ENCODE peak calls at places on chromosomes 13 and 19, in five cellular contexts. Q, J, M, W and K are unnamed samples.

GRCh38 chr13:93655132-93655531 is 428.5 kb downstream of the GPC6 start:
- DNase-seq in Q (no peak), J (no peak), M (no peak), W (no peak), K (no peak)

GRCh38 chr13:98959299-98959698 is 18.6 kb downstream of the DOCK9 start:
- DNase-seq in Q (no peak), J (no peak), M (no peak), W (no peak), K (no peak)

GRCh38 chr19:16562608-16563025 is 9.6 kb downstream of the SLC35E1 start:
- DNase-seq in Q (no peak), J (no peak), M (no peak), W (no peak), K (no peak)

GRCh38 chr19:4472174-4472974 is at the start of gene HDGFL2:
- DNase-seq in Q (peak; percentile 18), J (no peak), M (no peak), W (no peak), K (peak; percentile 71)

GRCh38 chr19:53076984-53077383 is 26.2 kb downstream of the ZNF160 start:
- DNase-seq in Q (peak; percentile 33), J (no peak), M (no peak), W (peak; percentile 25), K (no peak)

GRCh38 chr19:38073806-38074685 is 150.0 kb downstream of the DPF1 start:
- DNase-seq in Q (no peak), J (no peak), M (no peak), W (no peak), K (no peak)

GRCh38 chr19:15748239-15748638 is 10.5 kb downstream of the OR10H3 start:
- DNase-seq in Q (no peak), J (no peak), M (no peak), W (no peak), K (no peak)

GRCh38 chr19:1907563-1908363 is 2.6 kb downstream of the ADAT3 start:
- DNase-seq in Q (no peak), J (no peak), M (peak; percentile 52), W (no peak), K (no peak)

GRCh38 chr13:33487575-33488243 is 202.2 kb upstream of the STARD13 start:
- DNase-seq in Q (no peak), J (no peak), M (no peak), W (peak; percentile 12), K (no peak)

GRCh38 chr13:52345048-52345447 is 60.9 kb downstream of the THSD1 start:
- DNase-seq in Q (no peak), J (no peak), M (no peak), W (no peak), K (no peak)

GRCh38 chr13:64723735-64724134 is 2506.4 kb downstream of the PCDH9 start:
- DNase-seq in Q (no peak), J (no peak), M (no peak), W (no peak), K (no peak)

GRCh38 chr13:95234242-95234641 is 67.0 kb downstream of the ABCC4 start:
- DNase-seq in Q (no peak), J (no peak), M (no peak), W (peak; percentile 62), K (no peak)

GRCh38 chr13:46149272-46150133 is 32.5 kb downstream of the LCP1 start:
- DNase-seq in Q (no peak), J (no peak), M (no peak), W (no peak), K (no peak)

GRCh38 chr19:16247353-16248182 is 49.9 kb downstream of the AP1M1 start:
- DNase-seq in Q (peak; percentile 89), J (peak; percentile 25), M (peak; percentile 73), W (peak; percentile 85), K (peak; percentile 93)

GRCh38 chr19:33404916-33405315 is 31.4 kb downstream of the CEBPG start:
- DNase-seq in Q (no peak), J (no peak), M (no peak), W (no peak), K (peak; percentile 56)

GRCh38 chr19:47020992-47021496 is 1.4 kb downstream of the NPAS1 start:
- DNase-seq in Q (no peak), J (no peak), M (no peak), W (no peak), K (no peak)

GRCh38 chr13:100363874-100364273 is 224.7 kb downstream of the GGACT start:
- DNase-seq in Q (no peak), J (no peak), M (no peak), W (no peak), K (no peak)

GRCh38 chr13:100694722-100695644 is 20.4 kb upstream of the TMTC4 start:
- DNase-seq in Q (no peak), J (no peak), M (no peak), W (no peak), K (no peak)

GRCh38 chr19:5480427-5480836 is 25.2 kb downstream of the ZNRF4 start:
- DNase-seq in Q (peak; percentile 22), J (no peak), M (no peak), W (peak; percentile 42), K (no peak)

GRCh38 chr13:24254151-24254810 is 55.1 kb upstream of the C1QTNF9 start:
- DNase-seq in Q (no peak), J (no peak), M (no peak), W (no peak), K (no peak)

GRCh38 chr13:98214008-98214643 is 37.1 kb upstream of the RNF113B start:
- DNase-seq in Q (no peak), J (no peak), M (no peak), W (no peak), K (no peak)

GRCh38 chr19:50486823-50487515 is 10.3 kb upstream of the GARIN5A start:
- DNase-seq in Q (peak; percentile 66), J (no peak), M (no peak), W (peak; percentile 60), K (no peak)

GRCh38 chr19:46975918-46976782 is 43.5 kb upstream of the NPAS1 start:
- DNase-seq in Q (peak; percentile 98), J (no peak), M (peak; percentile 92), W (no peak), K (peak; percentile 97)

GRCh38 chr13:77330009-77330471 is 3.1 kb upstream of the MYCBP2 start:
- DNase-seq in Q (no peak), J (no peak), M (no peak), W (peak; percentile 69), K (no peak)

GRCh38 chr19:52237771-52238400 is 31.5 kb upstream of the ZNF766 start:
- DNase-seq in Q (peak; percentile 33), J (no peak), M (peak; percentile 46), W (peak; percentile 68), K (no peak)

GRCh38 chr19:40585677-40586422 is 9.2 kb downstream of the SHKBP1 start:
- DNase-seq in Q (no peak), J (no peak), M (no peak), W (no peak), K (no peak)

GRCh38 chr13:45149964-45150363 is 29.7 kb downstream of the GTF2F2 start:
- DNase-seq in Q (no peak), J (no peak), M (no peak), W (no peak), K (no peak)

GRCh38 chr19:42270346-42271044 is 1.4 kb downstream of the CIC start:
- DNase-seq in Q (peak; percentile 56), J (no peak), M (peak; percentile 88), W (peak; percentile 37), K (peak; percentile 82)

GRCh38 chr13:98492335-98493034 is 84.4 kb downstream of the STK24 start:
- DNase-seq in Q (no peak), J (no peak), M (no peak), W (no peak), K (no peak)

GRCh38 chr13:110109910-110110309 is 197.0 kb downstream of the COL4A1 start:
- DNase-seq in Q (peak; percentile 87), J (no peak), M (no peak), W (no peak), K (no peak)

GRCh38 chr19:53659292-53659691 is 27.5 kb downstream of the DPRX start:
- DNase-seq in Q (no peak), J (no peak), M (peak; percentile 31), W (no peak), K (no peak)

GRCh38 chr13:27954406-27954851 is 14.7 kb downstream of the CDX2 start:
- DNase-seq in Q (no peak), J (no peak), M (no peak), W (no peak), K (no peak)

DNA sequence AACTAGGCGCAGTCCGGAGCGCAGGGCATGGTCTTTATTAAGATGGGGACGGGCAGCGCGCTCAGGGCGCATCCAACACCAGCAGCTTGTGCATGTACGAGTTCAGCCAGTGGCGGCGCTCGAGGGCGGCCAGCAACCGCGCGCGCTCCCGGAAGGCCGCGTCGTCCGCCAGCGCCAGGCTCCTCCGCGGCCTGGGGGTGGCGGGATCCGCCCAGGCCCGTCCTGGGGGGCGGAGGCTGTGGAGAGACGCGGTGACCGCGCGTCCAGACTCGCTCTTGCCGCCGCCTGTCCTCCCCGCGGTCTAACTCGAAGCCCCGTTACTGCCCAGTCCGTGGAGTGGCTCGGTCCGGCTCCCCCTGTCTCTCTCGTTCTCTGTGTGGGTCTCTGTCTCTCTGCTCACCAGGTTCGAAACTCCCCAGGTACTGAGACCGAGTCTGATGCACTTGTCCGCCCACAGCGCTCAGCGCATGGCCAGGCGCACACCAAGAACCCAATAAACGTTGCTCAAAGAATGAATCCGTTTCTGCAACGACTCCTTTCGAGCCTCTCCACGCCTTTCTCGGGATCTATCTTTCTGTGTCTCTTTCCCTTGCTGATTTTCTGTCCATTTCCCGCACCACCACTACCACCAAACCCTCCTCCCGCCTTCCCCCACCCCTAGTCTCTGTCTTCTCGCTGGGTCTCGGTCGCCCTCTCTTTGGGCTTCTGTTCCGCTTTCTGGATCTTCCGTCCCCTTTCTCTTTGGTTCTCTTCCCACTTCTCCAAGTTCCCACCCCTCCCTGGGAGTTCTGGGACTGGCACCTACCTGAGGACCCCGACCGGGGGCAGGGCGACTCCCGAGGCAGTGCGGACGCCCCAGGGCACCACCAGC is 599 bp downstream of the PTH2 start:
- DNase-seq in Q (peak; percentile 56), J (no peak), M (no peak), W (no peak), K (no peak)
- TF ChIP-seq CTCF in Q (peak; percentile 42), J (no peak), M (no peak), W (peak; percentile 55), K (no peak)

GRCh38 chr19:17807731-17808316 is 12.9 kb downstream of the B3GNT3 start:
- DNase-seq in Q (no peak), J (no peak), M (no peak), W (no peak), K (no peak)
- TF ChIP-seq CTCF in Q (no peak), J (no peak), M (no peak), W (no peak), K (no peak)

GRCh38 chr19:7783991-7784421 is 21.0 kb downstream of the CLEC4M start:
- DNase-seq in Q (no peak), J (no peak), M (no peak), W (no peak), K (no peak)
- TF ChIP-seq CTCF in Q (no peak), J (no peak), M (no peak), W (no peak), K (no peak)

GRCh38 chr13:105144020-105144419 is 1391.4 kb downstream of the EFNB2 start:
- DNase-seq in Q (no peak), J (no peak), M (no peak), W (no peak), K (no peak)

GRCh38 chr13:105135852-105136251 is 1399.6 kb downstream of the EFNB2 start:
- DNase-seq in Q (no peak), J (no peak), M (no peak), W (no peak), K (no peak)

GRCh38 chr13:105142556-105142955 is 1392.9 kb downstream of the EFNB2 start:
- DNase-seq in Q (no peak), J (no peak), M (no peak), W (no peak), K (no peak)

GRCh38 chr13:105139048-105139379 is 1396.4 kb downstream of the EFNB2 start:
- DNase-seq in Q (no peak), J (no peak), M (no peak), W (no peak), K (no peak)

GRCh38 chr13:105139380-105140285 is 1395.8 kb downstream of the EFNB2 start:
- DNase-seq in Q (peak; percentile 13), J (peak; percentile 4), M (peak; percentile 18), W (peak; percentile 46), K (no peak)
- TF ChIP-seq CTCF in Q (no peak), J (no peak), M (no peak), W (peak; percentile 30), K (no peak)